ENCODE peak calls at places on chromosomes 12 and 14, in four cellular contexts. One of them, this sample, is unnamed.

GRCh38 chr12:27999521-27999920 is 27.0 kb upstream of the PTHLH start:
- DNase-seq in IMR-90: peak
- DNase-seq in Calu3: no peak
- DNase-seq in ovary: no peak
- DNase-seq in this sample: no peak

GRCh38 chr14:75301666-75302325 is 23.2 kb downstream of the FOS start:
- DNase-seq in IMR-90: no peak
- DNase-seq in Calu3: peak
- DNase-seq in ovary: peak
- DNase-seq in this sample: peak

GRCh38 chr14:66680216-66680615 is 172.3 kb downstream of the GPHN start:
- DNase-seq in IMR-90: no peak
- DNase-seq in Calu3: no peak
- DNase-seq in ovary: no peak
- DNase-seq in this sample: no peak

GRCh38 chr12:38141861-38142260 is 174.7 kb upstream of the ALG10B start:
- DNase-seq in IMR-90: no peak
- DNase-seq in Calu3: no peak
- DNase-seq in ovary: no peak
- DNase-seq in this sample: no peak

GRCh38 chr14:33668066-33668465 is 282.8 kb downstream of the EGLN3 start:
- DNase-seq in IMR-90: peak
- DNase-seq in Calu3: no peak
- DNase-seq in ovary: no peak
- DNase-seq in this sample: no peak

GRCh38 chr12:12788675-12789368 is 3.4 kb downstream of the APOLD1 start:
- DNase-seq in IMR-90: peak
- DNase-seq in Calu3: peak
- DNase-seq in ovary: peak
- DNase-seq in this sample: peak

GRCh38 chr12:120314220-120314619 is 12.1 kb downstream of the SIRT4 start:
- DNase-seq in IMR-90: no peak
- DNase-seq in Calu3: peak
- DNase-seq in ovary: no peak
- DNase-seq in this sample: peak

GRCh38 chr12:3294481-3294911 is 196.5 kb upstream of the PRMT8 start:
- DNase-seq in IMR-90: no peak
- DNase-seq in Calu3: no peak
- DNase-seq in ovary: no peak
- DNase-seq in this sample: no peak

GRCh38 chr12:25194211-25194610 is 749 bp downstream of the DNAI7 start:
- DNase-seq in IMR-90: no peak
- DNase-seq in Calu3: no peak
- DNase-seq in ovary: no peak
- DNase-seq in this sample: no peak

GRCh38 chr12:6620137-6620884 is 13.1 kb upstream of the CHD4 start:
- DNase-seq in IMR-90: no peak
- DNase-seq in Calu3: no peak
- DNase-seq in ovary: no peak
- DNase-seq in this sample: peak

GRCh38 chr12:76520348-76520747 is 39.2 kb downstream of the OSBPL8 start:
- DNase-seq in IMR-90: no peak
- DNase-seq in Calu3: no peak
- DNase-seq in ovary: no peak
- DNase-seq in this sample: no peak

GRCh38 chr14:63952933-63953437 is 100.2 kb downstream of the SYNE2 start:
- DNase-seq in IMR-90: peak
- DNase-seq in Calu3: no peak
- DNase-seq in ovary: no peak
- DNase-seq in this sample: no peak

GRCh38 chr12:117120787-117121186 is 21.6 kb upstream of the TESC start:
- DNase-seq in IMR-90: no peak
- DNase-seq in Calu3: no peak
- DNase-seq in ovary: no peak
- DNase-seq in this sample: no peak

GRCh38 chr12:125491585-125491984 is 426.4 kb downstream of the AACS start:
- DNase-seq in IMR-90: no peak
- DNase-seq in Calu3: no peak
- DNase-seq in ovary: no peak
- DNase-seq in this sample: no peak

GRCh38 chr12:11600199-11600598 is 49.3 kb upstream of the ETV6 start:
- DNase-seq in IMR-90: no peak
- DNase-seq in Calu3: no peak
- DNase-seq in ovary: no peak
- DNase-seq in this sample: no peak

GRCh38 chr12:67137256-67137655 is 131.9 kb upstream of the CAND1 start:
- DNase-seq in IMR-90: no peak
- DNase-seq in Calu3: peak
- DNase-seq in ovary: no peak
- DNase-seq in this sample: no peak

GRCh38 chr14:32205984-32206383 is 2.9 kb upstream of the RNU6-8 start:
- DNase-seq in IMR-90: no peak
- DNase-seq in Calu3: no peak
- DNase-seq in ovary: no peak
- DNase-seq in this sample: no peak

GRCh38 chr12:95836630-95837239 is 22.0 kb upstream of the SNRPF start:
- DNase-seq in IMR-90: peak
- DNase-seq in Calu3: no peak
- DNase-seq in ovary: no peak
- DNase-seq in this sample: no peak

GRCh38 chr12:47066278-47067048 is 13.0 kb upstream of the PCED1B start:
- DNase-seq in IMR-90: peak
- DNase-seq in Calu3: no peak
- DNase-seq in ovary: no peak
- DNase-seq in this sample: no peak

GRCh38 chr14:29215853-29216252 is 449.3 kb downstream of the FOXG1 start:
- DNase-seq in IMR-90: no peak
- DNase-seq in Calu3: no peak
- DNase-seq in ovary: no peak
- DNase-seq in this sample: no peak

DNA sequence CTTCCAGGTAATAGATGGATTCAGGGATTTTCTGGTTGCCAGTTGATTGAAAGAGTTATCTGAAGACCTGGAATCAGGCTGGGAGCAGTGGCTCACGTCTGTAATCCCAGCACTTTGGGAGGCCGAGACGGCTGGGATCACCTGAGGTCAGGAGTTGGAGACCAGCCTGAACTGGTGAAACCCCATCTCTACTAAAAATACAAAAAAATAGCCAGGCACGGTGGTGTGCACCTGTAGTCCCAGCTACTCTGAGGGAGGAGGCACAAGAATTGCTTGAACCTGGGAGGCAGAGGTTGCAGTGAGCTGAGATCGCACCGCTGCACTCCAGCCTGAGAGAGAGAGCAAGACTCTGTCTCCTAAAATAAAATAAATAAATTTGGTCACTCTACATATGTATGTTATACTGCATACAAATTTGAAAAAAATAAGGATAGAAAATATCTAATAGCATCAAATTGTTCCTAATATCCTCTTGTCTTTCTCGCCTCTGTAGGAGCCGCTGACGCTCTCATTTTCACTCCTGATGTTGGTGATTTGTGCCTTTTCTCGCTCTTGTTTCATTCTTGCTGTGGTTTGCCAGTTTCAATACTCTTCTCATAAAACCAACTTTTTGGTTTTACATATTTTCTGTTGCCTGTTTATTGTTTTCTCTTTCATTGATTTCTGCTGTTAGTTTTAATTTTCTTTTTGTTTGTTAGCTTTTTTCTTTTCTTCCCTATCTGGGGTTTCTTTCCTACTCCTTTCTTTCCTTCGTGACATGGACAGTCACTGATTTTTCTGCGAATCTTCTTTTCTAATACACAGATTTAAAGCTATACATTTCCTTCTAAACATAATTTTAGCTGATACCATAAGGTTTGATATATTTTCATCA is 23.8 kb upstream of the PLD4 start:
- DNase-seq in IMR-90: no peak
- DNase-seq in Calu3: no peak
- DNase-seq in ovary: no peak
- DNase-seq in this sample: no peak
- TF ChIP-seq CTCF in IMR-90: no peak
- TF ChIP-seq CTCF in Calu3: no peak
- TF ChIP-seq CTCF in ovary: no peak
- TF ChIP-seq CTCF in this sample: no peak

GRCh38 chr12:55072093-55072492 is 52.3 kb downstream of the NEUROD4 start:
- DNase-seq in IMR-90: no peak
- DNase-seq in Calu3: peak
- DNase-seq in ovary: no peak
- DNase-seq in this sample: peak

GRCh38 chr12:55073043-55074022 is 52.9 kb upstream of the OR9K2 start:
- DNase-seq in IMR-90: peak
- DNase-seq in Calu3: peak
- DNase-seq in ovary: peak
- DNase-seq in this sample: peak

GRCh38 chr12:55063291-55063690 is 43.5 kb downstream of the NEUROD4 start:
- DNase-seq in IMR-90: no peak
- DNase-seq in Calu3: no peak
- DNase-seq in ovary: no peak
- DNase-seq in this sample: no peak

GRCh38 chr12:55067701-55068100 is 47.9 kb downstream of the NEUROD4 start:
- DNase-seq in IMR-90: no peak
- DNase-seq in Calu3: no peak
- DNase-seq in ovary: no peak
- DNase-seq in this sample: no peak

DNA sequence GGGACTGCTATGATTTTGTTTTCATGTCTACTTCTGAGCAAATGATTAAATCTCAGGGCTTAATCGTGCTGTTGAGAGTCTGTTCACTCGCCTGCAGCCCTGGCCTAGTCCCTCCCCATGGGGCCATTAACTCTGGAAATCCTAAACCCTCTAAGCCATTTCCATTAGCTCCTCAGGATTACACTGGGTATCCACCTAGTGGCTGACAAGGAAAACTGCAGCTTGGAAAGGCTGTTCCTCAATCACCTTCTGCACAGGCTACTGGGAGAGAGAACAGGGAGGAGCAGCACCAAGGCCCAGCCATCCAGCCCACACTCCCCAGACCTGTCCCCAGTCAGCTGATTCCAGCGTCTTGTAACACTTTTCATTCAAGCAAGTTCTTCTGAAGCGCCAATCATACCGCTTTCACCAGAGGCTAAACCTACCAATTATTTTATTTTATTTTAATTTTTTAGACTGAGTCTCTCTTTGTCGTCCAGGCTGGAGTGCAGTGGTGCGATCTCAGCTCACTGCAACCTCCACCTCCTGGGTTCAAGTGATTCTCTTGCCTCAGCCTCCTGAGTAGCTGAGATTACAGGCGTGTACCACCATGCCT is 48.7 kb downstream of the NEUROD4 start:
- DNase-seq in IMR-90: peak
- DNase-seq in Calu3: peak
- DNase-seq in ovary: no peak
- DNase-seq in this sample: peak
- TF ChIP-seq CTCF in IMR-90: peak
- TF ChIP-seq CTCF in Calu3: peak
- TF ChIP-seq CTCF in ovary: peak
- TF ChIP-seq CTCF in this sample: peak

GRCh38 chr12:49366652-49367380 is 446 bp upstream of the SPATS2 start:
- DNase-seq in IMR-90: peak
- DNase-seq in Calu3: peak
- DNase-seq in ovary: peak
- DNase-seq in this sample: peak

GRCh38 chr12:49368240-49368600 is 958 bp downstream of the SPATS2 start:
- DNase-seq in IMR-90: no peak
- DNase-seq in Calu3: no peak
- DNase-seq in ovary: no peak
- DNase-seq in this sample: no peak

GRCh38 chr12:49367381-49368239 is at the start of gene SPATS2:
- DNase-seq in IMR-90: no peak
- DNase-seq in Calu3: no peak
- DNase-seq in ovary: peak
- DNase-seq in this sample: no peak

GRCh38 chr12:49370539-49370938 is 3.3 kb downstream of the SPATS2 start:
- DNase-seq in IMR-90: no peak
- DNase-seq in Calu3: no peak
- DNase-seq in ovary: no peak
- DNase-seq in this sample: no peak

DNA sequence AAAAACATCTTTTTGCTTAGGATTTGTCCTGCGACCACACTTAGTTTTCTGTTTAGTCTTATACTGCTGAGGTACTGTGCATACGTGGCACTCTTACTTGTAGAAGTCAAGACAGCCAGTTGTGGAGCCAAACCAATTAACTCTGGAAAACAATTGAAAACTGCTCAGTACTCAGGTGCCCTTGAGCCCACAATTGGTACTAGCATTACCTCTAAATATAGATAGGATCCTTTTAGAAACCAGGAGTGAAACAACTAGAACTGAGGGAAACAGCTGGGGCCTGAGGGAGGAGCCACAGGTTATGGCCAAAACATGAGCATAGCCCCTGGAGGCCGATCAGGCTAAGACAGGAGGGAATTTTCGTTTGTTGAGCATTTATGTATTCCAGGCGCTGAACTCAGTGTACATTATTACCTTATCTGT is 2.5 kb downstream of the SPATS2 start:
- DNase-seq in IMR-90: peak
- DNase-seq in Calu3: peak
- DNase-seq in ovary: peak
- DNase-seq in this sample: peak
- TF ChIP-seq CTCF in IMR-90: peak
- TF ChIP-seq CTCF in Calu3: no peak
- TF ChIP-seq CTCF in ovary: peak
- TF ChIP-seq CTCF in this sample: peak

GRCh38 chr12:54413284-54414190 is 5.5 kb downstream of the ITGA5 start:
- DNase-seq in IMR-90: no peak
- DNase-seq in Calu3: no peak
- DNase-seq in ovary: no peak
- DNase-seq in this sample: no peak

GRCh38 chr12:54417712-54418440 is 1.2 kb downstream of the ITGA5 start:
- DNase-seq in IMR-90: no peak
- DNase-seq in Calu3: no peak
- DNase-seq in ovary: peak
- DNase-seq in this sample: peak

GRCh38 chr12:54416908-54417603 is 2.0 kb downstream of the ITGA5 start:
- DNase-seq in IMR-90: no peak
- DNase-seq in Calu3: no peak
- DNase-seq in ovary: peak
- DNase-seq in this sample: no peak

GRCh38 chr12:54414191-54414525 is 4.9 kb downstream of the ITGA5 start:
- DNase-seq in IMR-90: no peak
- DNase-seq in Calu3: no peak
- DNase-seq in ovary: no peak
- DNase-seq in this sample: no peak

DNA sequence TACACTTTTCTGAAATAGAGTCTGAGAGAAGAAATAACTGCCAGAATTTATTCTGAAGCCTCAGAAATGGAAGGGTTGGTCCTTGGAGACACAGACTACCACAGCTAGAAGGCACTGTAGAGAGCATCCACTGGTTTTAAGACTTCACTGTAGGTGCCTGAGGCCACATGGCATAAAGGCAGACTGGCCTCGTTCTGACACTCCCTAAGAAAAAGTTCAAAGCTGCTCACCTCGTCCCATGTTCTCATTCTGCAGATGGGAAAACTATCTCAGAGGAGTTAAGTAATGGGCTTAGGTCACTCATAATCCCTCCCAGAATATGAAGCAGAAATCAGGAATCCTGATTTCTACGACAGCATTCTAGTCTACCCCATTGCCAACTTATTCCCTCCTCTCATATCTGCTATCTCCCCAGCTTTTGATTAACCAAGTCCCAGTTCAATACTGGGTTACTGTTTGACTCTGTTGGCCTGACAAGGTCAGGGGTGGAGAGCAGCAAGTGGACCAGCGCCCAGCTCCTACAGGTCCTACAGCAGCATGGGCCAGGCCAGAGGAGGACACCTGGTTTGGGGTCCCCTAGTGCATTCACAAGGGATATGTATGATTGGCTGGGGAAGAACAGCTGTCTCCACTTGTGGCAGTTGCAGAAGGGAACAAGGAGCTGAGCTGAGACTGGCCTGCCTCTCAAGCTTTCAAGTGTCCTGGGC is 3.7 kb downstream of the ITGA5 start:
- DNase-seq in IMR-90: no peak
- DNase-seq in Calu3: no peak
- DNase-seq in ovary: no peak
- DNase-seq in this sample: no peak
- TF ChIP-seq CTCF in IMR-90: no peak
- TF ChIP-seq CTCF in Calu3: no peak
- TF ChIP-seq CTCF in ovary: no peak
- TF ChIP-seq CTCF in this sample: no peak